ENCODE peak calls at places on chromosomes 1 and 21, in nine cellular contexts. T, H, X, L, N, G, M, R and A are unnamed samples.
A peak's percentile ranks its signal among the peaks of the same experiment; 100 is the strongest.

GRCh38 chr1:222392571-222392970 is 155.3 kb downstream of the HHIPL2 start:
- DNase-seq in T (no peak), H (no peak), X (no peak), L (no peak), N (no peak), G (no peak), M (no peak), R (no peak), A (no peak)

GRCh38 chr1:47474278-47475193 is 36.7 kb downstream of the FOXD2 start:
- DNase-seq in T (no peak), H (no peak), X (no peak), L (no peak), N (no peak), G (no peak), M (no peak), R (no peak), A (no peak)

GRCh38 chr21:38159355-38159754 is 97.4 kb upstream of the KCNJ15 start:
- DNase-seq in T (no peak), H (peak; percentile 45), X (peak; percentile 66), L (peak; percentile 49), N (peak; percentile 64), G (peak; percentile 23), M (no peak), R (peak; percentile 35), A (peak; percentile 55)

GRCh38 chr1:237931631-237932030 is 40.9 kb upstream of the ZP4 start:
- DNase-seq in T (no peak), H (no peak), X (no peak), L (no peak), N (no peak), G (no peak), M (no peak), R (no peak), A (no peak)

GRCh38 chr1:111762332-111762731 is 6.6 kb downstream of the DDX20 start:
- DNase-seq in T (no peak), H (no peak), X (no peak), L (no peak), N (no peak), G (no peak), M (no peak), R (no peak), A (no peak)

GRCh38 chr1:21434394-21434793 is 5.5 kb upstream of the NBPF3 start:
- DNase-seq in T (no peak), H (no peak), X (no peak), L (no peak), N (no peak), G (no peak), M (no peak), R (no peak), A (no peak)

GRCh38 chr1:231550448-231550781 is 21.9 kb downstream of the TSNAX start:
- DNase-seq in T (no peak), H (peak; percentile 34), X (peak; percentile 22), L (peak; percentile 59), N (no peak), G (no peak), M (no peak), R (no peak), A (no peak)

GRCh38 chr1:167357305-167357704 is 136.6 kb downstream of the POU2F1 start:
- DNase-seq in T (no peak), H (no peak), X (no peak), L (no peak), N (no peak), G (no peak), M (no peak), R (no peak), A (no peak)

GRCh38 chr1:54376085-54377039 is 29.8 kb downstream of the SSBP3 start:
- DNase-seq in T (no peak), H (no peak), X (no peak), L (no peak), N (no peak), G (no peak), M (no peak), R (no peak), A (no peak)

GRCh38 chr1:232150770-232151548 is 479.0 kb downstream of the SIPA1L2 start:
- DNase-seq in T (no peak), H (no peak), X (no peak), L (no peak), N (no peak), G (no peak), M (no peak), R (no peak), A (no peak)

GRCh38 chr1:169941982-169942830 is 48.5 kb upstream of the SCYL3 start:
- DNase-seq in T (no peak), H (no peak), X (no peak), L (no peak), N (no peak), G (no peak), M (no peak), R (no peak), A (no peak)

GRCh38 chr1:153803479-153804056 is 28.4 kb downstream of the SLC27A3 start:
- DNase-seq in T (no peak), H (no peak), X (no peak), L (no peak), N (no peak), G (no peak), M (no peak), R (no peak), A (no peak)

GRCh38 chr1:92315766-92316413 is 17.0 kb downstream of the RPAP2 start:
- DNase-seq in T (no peak), H (peak; percentile 75), X (no peak), L (no peak), N (no peak), G (peak; percentile 21), M (no peak), R (no peak), A (no peak)

GRCh38 chr1:227945891-227946623 is 1.7 kb downstream of the WNT9A start:
- DNase-seq in T (no peak), H (no peak), X (peak; percentile 41), L (peak; percentile 81), N (peak; percentile 75), G (no peak), M (peak; percentile 91), R (peak; percentile 87), A (no peak)

GRCh38 chr1:51518730-51519047 is 377 bp downstream of the EPS15 start:
- DNase-seq in T (no peak), H (peak; percentile 46), X (no peak), L (peak; percentile 57), N (peak; percentile 73), G (peak; percentile 33), M (peak; percentile 78), R (peak; percentile 51), A (no peak)

GRCh38 chr1:19062258-19063029 is 106.0 kb upstream of the IFFO2 start:
- DNase-seq in T (no peak), H (no peak), X (no peak), L (no peak), N (no peak), G (no peak), M (no peak), R (no peak), A (no peak)

GRCh38 chr1:206703647-206704046 is 18.9 kb downstream of the MAPKAPK2 start:
- DNase-seq in T (no peak), H (peak; percentile 77), X (no peak), L (no peak), N (no peak), G (peak; percentile 14), M (peak; percentile 48), R (no peak), A (no peak)

GRCh38 chr1:211842518-211842917 is 12.0 kb upstream of the LPGAT1 start:
- DNase-seq in T (no peak), H (no peak), X (no peak), L (no peak), N (no peak), G (no peak), M (no peak), R (no peak), A (no peak)

GRCh38 chr1:205210876-205211838 is at the start of gene DSTYK:
- DNase-seq in T (peak; percentile 92), H (peak; percentile 93), X (peak; percentile 87), L (peak; percentile 92), N (peak; percentile 95), G (peak; percentile 86), M (peak; percentile 98), R (peak; percentile 94), A (peak; percentile 95)

GRCh38 chr21:43957128-43957571 is 55.0 kb upstream of the TRAPPC10 start:
- DNase-seq in T (no peak), H (no peak), X (no peak), L (no peak), N (no peak), G (no peak), M (no peak), R (peak; percentile 11), A (no peak)

GRCh38 chr1:234967121-234967520 is 161.5 kb downstream of the TOMM20 start:
- DNase-seq in T (no peak), H (no peak), X (no peak), L (no peak), N (peak; percentile 33), G (no peak), M (peak; percentile 52), R (no peak), A (no peak)

GRCh38 chr1:14738235-14738634 is 139.8 kb downstream of the KAZN start:
- DNase-seq in T (no peak), H (no peak), X (no peak), L (peak; percentile 78), N (no peak), G (no peak), M (no peak), R (no peak), A (no peak)

GRCh38 chr21:30502041-30502440 is at the start of gene KRTAP19-5:
- DNase-seq in T (no peak), H (no peak), X (no peak), L (no peak), N (no peak), G (no peak), M (no peak), R (no peak), A (no peak)

GRCh38 chr21:44304846-44305245 is 5.0 kb downstream of the PFKL start:
- DNase-seq in T (peak; percentile 41), H (peak; percentile 38), X (peak; percentile 72), L (peak; percentile 4), N (no peak), G (peak; percentile 36), M (no peak), R (no peak), A (no peak)

GRCh38 chr1:10808441-10808840 is 12.0 kb upstream of the CASZ1 start:
- DNase-seq in T (no peak), H (no peak), X (no peak), L (no peak), N (no peak), G (no peak), M (no peak), R (no peak), A (no peak)

GRCh38 chr1:205318231-205318991 is 3.1 kb downstream of the NUAK2 start:
- DNase-seq in T (no peak), H (no peak), X (no peak), L (peak; percentile 87), N (no peak), G (no peak), M (no peak), R (no peak), A (no peak)

GRCh38 chr21:42973309-42973990 is 912 bp upstream of the PKNOX1 start:
- DNase-seq in T (no peak), H (no peak), X (no peak), L (peak; percentile 82), N (peak; percentile 62), G (no peak), M (peak; percentile 72), R (peak; percentile 24), A (no peak)

GRCh38 chr1:18108313-18109057 is 887 bp downstream of the IGSF21 start:
- DNase-seq in T (no peak), H (no peak), X (no peak), L (no peak), N (no peak), G (no peak), M (no peak), R (no peak), A (no peak)

GRCh38 chr1:209768354-209768774 is 12.5 kb downstream of the TRAF3IP3 start:
- DNase-seq in T (no peak), H (peak; percentile 87), X (no peak), L (no peak), N (no peak), G (peak; percentile 67), M (no peak), R (no peak), A (no peak)

GRCh38 chr1:151398691-151399065 is 695 bp upstream of the PSMB4 start:
- DNase-seq in T (no peak), H (peak; percentile 29), X (no peak), L (no peak), N (no peak), G (no peak), M (no peak), R (no peak), A (no peak)